ENCODE peak calls at places on chromosomes 13 and 19, in five cellular contexts. I, V, Y, A and W are unnamed samples.

GRCh38 chr19:55386515-55386947 is 799 bp downstream of the RPL28 start:
- DNase-seq in I (no peak), A (no peak), Y (no peak), V (no peak), W (no peak)

GRCh38 chr13:23751195-23751594 is 138.0 kb downstream of the MIPEP start:
- DNase-seq in V (no peak), A (no peak), Y (no peak), I (no peak), W (peak)

GRCh38 chr19:28224441-28224840 is 988.5 kb downstream of the UQCRFS1 start:
- DNase-seq in A (no peak), I (no peak), V (no peak), Y (no peak), W (no peak)

GRCh38 chr13:112846411-112847115 is 122.5 kb upstream of the MCF2L start:
- DNase-seq in V (no peak), A (no peak), I (no peak), Y (no peak), W (no peak)

GRCh38 chr13:51585234-51585672 is 991 bp downstream of the WDFY2 start:
- DNase-seq in A (no peak), V (no peak), I (no peak), Y (no peak), W (no peak)

GRCh38 chr13:31044658-31045620 is 112.5 kb downstream of the TEX26 start:
- DNase-seq in V (peak), I (no peak), Y (no peak), A (no peak), W (peak)

GRCh38 chr19:3056454-3057016 is 5.8 kb downstream of the TLE5 start:
- DNase-seq in V (no peak), A (no peak), Y (no peak), I (no peak), W (no peak)

GRCh38 chr19:4951671-4952070 is 17.2 kb upstream of the KDM4B start:
- DNase-seq in Y (no peak), V (no peak), A (no peak), I (no peak), W (no peak)

DNA sequence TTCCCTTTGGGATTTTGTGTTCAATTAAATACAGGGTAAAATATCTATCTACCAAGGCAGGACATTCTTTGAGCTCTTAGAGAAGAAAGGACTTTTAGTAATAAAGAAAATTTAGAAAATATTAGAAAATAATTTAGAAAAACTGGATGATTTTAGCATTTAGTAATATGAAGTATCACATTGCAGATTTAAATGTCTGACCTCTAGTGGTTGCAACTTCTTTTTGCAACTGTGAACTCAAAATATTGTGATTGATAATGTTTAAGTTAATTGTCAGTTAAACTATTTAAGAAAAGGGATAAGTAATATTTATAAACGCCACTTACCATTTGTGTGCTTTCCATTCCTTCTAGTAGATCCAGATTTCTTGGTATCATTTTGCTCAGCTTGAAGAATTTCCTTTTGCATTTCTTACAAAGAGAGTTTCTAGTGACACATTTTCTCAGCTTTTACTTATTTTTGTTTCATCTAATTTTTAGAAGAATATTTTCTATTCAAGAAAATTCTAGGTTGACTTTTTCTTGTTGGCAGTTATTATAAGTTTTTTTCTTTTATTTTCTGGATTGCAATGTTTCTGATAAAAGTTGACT is 10.3 kb upstream of the POSTN start:
- DNase-seq in V (no peak), A (no peak), I (no peak), Y (no peak), W (no peak)
- TF ChIP-seq CTCF in V (peak), A (peak), I (peak), Y (peak), W (no peak)

GRCh38 chr13:62125451-62125850 is 709.8 kb upstream of the PCDH20 start:
- DNase-seq in Y (no peak), I (no peak), V (no peak), A (no peak), W (no peak)

GRCh38 chr13:62123409-62123808 is 707.8 kb upstream of the PCDH20 start:
- DNase-seq in V (no peak), I (no peak), A (no peak), Y (no peak), W (no peak)

GRCh38 chr13:62122434-62122833 is 706.8 kb upstream of the PCDH20 start:
- DNase-seq in Y (no peak), A (no peak), I (no peak), V (no peak), W (no peak)

DNA sequence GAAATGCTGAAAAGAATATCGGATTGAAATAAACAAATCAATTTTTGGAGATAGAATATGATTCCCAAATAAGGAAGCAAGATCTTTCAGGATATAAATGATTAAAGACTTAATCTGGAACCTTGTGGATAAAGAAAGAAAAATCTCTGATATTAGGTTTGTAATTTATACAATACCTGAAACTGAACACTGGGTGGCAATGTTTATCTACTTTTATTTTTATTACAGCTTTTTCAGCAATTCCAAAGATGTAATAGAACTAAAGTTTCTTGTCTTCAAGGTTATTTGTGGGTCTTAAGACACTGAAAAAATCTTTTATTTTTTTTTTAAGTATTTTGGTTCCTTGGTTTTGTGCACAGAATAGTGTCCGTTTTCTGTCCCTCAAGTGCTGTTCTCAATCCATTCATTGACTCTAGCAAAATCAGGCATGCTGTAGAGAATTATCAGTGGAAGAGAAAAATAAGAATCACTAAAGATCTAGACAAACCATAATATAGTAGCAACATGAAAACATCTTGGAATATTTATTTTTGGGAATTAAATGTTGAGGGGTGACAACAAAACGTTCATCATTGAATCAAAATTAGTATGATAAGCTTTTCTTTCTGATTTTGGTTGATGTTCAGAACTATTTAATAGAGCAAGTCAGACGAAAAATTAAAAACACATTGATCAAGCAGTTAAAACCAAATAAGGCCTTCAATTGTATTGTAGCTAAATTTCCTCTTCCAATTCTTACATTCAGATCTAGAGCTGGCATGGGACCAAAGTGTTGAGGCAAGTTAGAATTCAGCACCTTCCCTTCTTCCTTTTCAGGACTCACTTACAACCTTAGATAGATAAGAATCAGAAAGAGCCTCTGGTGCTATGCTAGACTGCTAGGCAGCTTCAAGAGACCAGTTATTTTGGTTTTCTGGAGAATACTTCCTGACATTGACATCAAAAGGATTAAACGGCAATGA is 704.4 kb upstream of the PCDH20 start:
- DNase-seq in A (no peak), V (peak), I (no peak), Y (no peak), W (no peak)
- TF ChIP-seq CTCF in A (peak), V (peak), I (peak), Y (peak), W (no peak)

GRCh38 chr19:17724655-17725054 is 5.4 kb downstream of the MAP1S start:
- DNase-seq in A (no peak), Y (no peak), V (no peak), I (no peak), W (no peak)

GRCh38 chr19:17725422-17726078 is 6.3 kb downstream of the MAP1S start:
- DNase-seq in A (no peak), V (no peak), Y (no peak), I (no peak), W (no peak)

GRCh38 chr19:17726914-17727773 is 7.9 kb downstream of the MAP1S start:
- DNase-seq in A (no peak), Y (no peak), I (no peak), V (no peak), W (no peak)

GRCh38 chr19:17727843-17728242 is 8.6 kb downstream of the MAP1S start:
- DNase-seq in V (no peak), I (no peak), Y (no peak), A (no peak), W (no peak)

DNA sequence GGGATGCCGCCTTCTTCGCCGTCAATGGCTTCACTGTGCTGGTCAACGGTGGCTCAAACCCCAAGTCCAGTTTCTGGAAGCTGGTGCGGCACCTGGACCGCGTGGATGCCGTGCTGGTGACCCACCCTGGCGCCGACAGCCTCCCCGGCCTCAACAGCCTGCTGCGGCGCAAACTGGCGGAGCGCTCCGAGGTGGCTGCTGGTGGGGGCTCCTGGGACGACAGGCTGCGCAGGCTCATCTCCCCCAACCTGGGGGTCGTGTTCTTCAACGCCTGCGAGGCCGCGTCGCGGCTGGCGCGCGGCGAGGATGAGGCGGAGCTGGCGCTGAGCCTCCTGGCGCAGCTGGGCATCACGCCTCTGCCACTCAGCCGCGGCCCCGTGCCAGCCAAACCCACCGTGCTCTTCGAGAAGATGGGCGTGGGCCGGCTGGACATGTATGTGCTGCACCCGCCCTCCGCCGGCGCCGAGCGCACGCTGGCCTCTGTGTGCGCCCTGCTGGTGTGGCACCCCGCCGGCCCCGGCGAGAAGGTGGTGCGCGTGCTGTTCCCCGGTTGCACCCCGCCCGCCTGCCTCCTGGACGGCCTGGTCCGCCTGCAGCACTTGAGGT is 7.0 kb downstream of the MAP1S start:
- DNase-seq in V (no peak), I (no peak), Y (no peak), A (no peak), W (no peak)
- TF ChIP-seq CTCF in V (no peak), I (no peak), Y (no peak), A (no peak), W (no peak)

GRCh38 chr13:91922969-91923592 is 524.7 kb downstream of the GPC5 start:
- DNase-seq in I (no peak), A (no peak), V (no peak), Y (no peak), W (no peak)
- TF ChIP-seq CTCF in I (no peak), A (no peak), V (no peak), Y (no peak), W (no peak)

GRCh38 chr19:16370671-16371391 is 46.2 kb downstream of the KLF2 start:
- DNase-seq in A (no peak), V (no peak), I (no peak), Y (no peak), W (no peak)

GRCh38 chr19:16369664-16370576 is 45.3 kb downstream of the KLF2 start:
- DNase-seq in A (no peak), Y (no peak), V (no peak), I (peak), W (no peak)

GRCh38 chr19:16373079-16373478 is 48.5 kb downstream of the KLF2 start:
- DNase-seq in I (no peak), V (no peak), A (no peak), Y (no peak), W (no peak)

GRCh38 chr19:16372065-16372915 is 47.7 kb downstream of the KLF2 start:
- DNase-seq in V (no peak), Y (no peak), A (no peak), I (peak), W (no peak)

GRCh38 chr19:16371540-16371986 is 46.9 kb downstream of the KLF2 start:
- DNase-seq in A (peak), V (no peak), Y (peak), I (no peak), W (peak)
- TF ChIP-seq CTCF in A (no peak), V (no peak), Y (no peak), I (no peak), W (no peak)

GRCh38 chr19:19193926-19194325 is 1.9 kb downstream of the RFXANK start:
- DNase-seq in I (no peak), Y (no peak), A (no peak), V (no peak), W (no peak)

GRCh38 chr19:19192910-19193423 is 909 bp downstream of the RFXANK start:
- DNase-seq in A (no peak), Y (no peak), I (no peak), V (no peak), W (no peak)

GRCh38 chr19:19186742-19187141 is 5.2 kb downstream of the BORCS8 start:
- DNase-seq in A (no peak), Y (no peak), I (no peak), V (no peak), W (no peak)

GRCh38 chr19:19191920-19192882 is at the start of the genes BORCS8 and RFXANK:
- DNase-seq in Y (peak), A (peak), V (peak), I (peak), W (peak)
- TF ChIP-seq CTCF in Y (no peak), A (no peak), V (no peak), I (no peak), W (no peak)

GRCh38 chr19:16268676-16269319 is 55.8 kb upstream of the KLF2 start:
- DNase-seq in V (no peak), I (no peak), A (no peak), Y (no peak), W (no peak)
- TF ChIP-seq CTCF in V (no peak), I (no peak), A (no peak), Y (no peak), W (no peak)

DNA sequence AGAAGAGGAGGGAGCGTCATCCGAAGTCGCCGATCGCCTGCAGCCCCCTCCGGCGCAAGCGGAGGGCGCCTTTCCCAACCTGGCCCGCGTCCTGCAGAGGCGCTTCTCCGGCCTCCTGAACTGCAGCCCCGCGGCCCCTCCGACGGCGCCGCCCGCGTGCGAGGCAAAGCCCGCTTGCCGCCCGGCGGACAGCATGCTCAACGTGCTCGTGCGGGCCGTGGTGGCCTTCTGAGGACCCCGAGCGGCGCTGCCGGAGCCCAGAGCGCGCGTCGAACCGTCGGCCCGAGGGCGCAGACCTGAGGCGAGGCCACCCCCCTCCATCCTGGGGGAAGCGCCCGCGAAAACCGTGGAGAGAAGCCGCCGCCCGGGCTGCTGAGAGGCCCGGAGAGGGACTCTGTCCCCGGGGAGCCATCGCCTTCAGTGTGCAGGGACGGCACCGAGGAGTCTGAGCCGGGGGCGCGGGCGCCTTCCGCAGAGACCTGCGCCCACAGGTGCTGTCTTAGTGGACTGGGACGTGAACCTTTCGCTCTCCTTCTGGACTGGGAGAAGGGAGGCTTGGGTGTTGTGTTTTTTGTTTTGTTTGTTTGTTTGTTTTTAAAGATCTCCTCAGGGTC is 3.5 kb downstream of the IER2 start:
- DNase-seq in V (no peak), Y (no peak), A (peak), I (peak), W (no peak)
- TF ChIP-seq CTCF in V (no peak), Y (no peak), A (no peak), I (no peak), W (no peak)

GRCh38 chr19:41353466-41354342 is at the start of gene TGFB1:
- DNase-seq in A (peak), Y (peak), I (peak), V (peak), W (peak)

GRCh38 chr19:41354343-41354974 is 737 bp upstream of the TGFB1 start:
- DNase-seq in I (no peak), Y (peak), V (no peak), A (no peak), W (no peak)

GRCh38 chr19:41352279-41352608 is 1.5 kb downstream of the TGFB1 start:
- DNase-seq in Y (no peak), I (no peak), V (no peak), A (peak), W (no peak)

GRCh38 chr19:41351339-41352245 is 2.1 kb downstream of the TGFB1 start:
- DNase-seq in A (peak), V (no peak), I (peak), Y (peak), W (peak)

GRCh38 chr19:41352609-41353465 is 885 bp downstream of the TGFB1 start:
- DNase-seq in Y (peak), V (no peak), A (peak), I (peak), W (peak)
- TF ChIP-seq CTCF in Y (peak), V (peak), A (peak), I (peak), W (peak)

DNA sequence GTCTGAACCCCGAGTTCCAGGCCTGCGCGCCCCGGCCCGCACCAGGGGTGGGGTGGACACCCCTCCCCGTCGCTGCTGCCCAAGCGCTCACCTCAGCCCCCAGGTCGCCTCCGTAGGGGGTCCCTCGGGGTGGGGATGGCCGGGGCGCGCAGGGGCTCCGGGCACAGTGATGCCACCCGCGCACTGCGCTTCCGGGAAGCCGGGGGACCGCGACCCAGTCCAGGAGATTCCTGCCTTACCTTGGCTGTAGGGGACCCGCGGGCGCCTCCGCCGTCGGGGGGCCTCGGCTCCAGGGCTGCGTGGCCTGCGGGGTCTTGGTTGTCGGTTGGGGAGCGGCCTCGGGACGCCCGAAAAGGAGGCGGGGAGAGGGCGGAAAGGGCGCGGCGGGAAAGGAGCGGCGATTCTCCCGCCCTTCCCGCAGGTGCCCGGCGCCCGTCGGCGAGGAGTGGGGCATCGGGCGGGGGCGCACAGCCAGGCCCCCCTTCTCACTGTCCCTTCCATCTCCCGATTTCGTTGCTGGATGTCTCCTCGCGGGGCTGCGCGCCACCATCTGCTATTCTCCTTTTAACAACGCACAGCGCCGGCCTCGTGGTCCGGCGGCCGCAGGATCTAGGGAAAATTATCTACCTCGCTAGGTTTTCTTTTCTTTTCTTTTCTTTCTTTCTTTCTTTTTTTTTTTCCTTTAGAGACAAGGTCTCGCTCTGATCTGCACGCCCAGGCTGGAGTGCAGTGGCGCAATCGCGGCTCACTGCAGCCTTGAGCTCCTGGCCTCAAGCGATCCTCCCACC is at the start of gene KEAP1:
- DNase-seq in A (no peak), Y (peak), I (peak), V (no peak), W (peak)
- TF ChIP-seq CTCF in A (no peak), Y (no peak), I (no peak), V (no peak), W (no peak)